ENCODE peak calls at places on chromosomes 6 and 20, in five cellular contexts. H, C, V, T and W are unnamed samples.

GRCh38 chr20:44622501-44623270 is 28.8 kb downstream of the ADA start:
- DNase-seq in H (no peak), C (no peak), V (no peak), T (no peak), W (no peak)

GRCh38 chr20:59821788-59822187 is 111.6 kb downstream of the SYCP2 start:
- DNase-seq in H (no peak), C (no peak), V (no peak), T (no peak), W (no peak)

GRCh38 chr6:39231386-39231785 is 2.1 kb upstream of the KCNK5 start:
- DNase-seq in H (no peak), C (no peak), V (no peak), T (peak), W (no peak)

GRCh38 chr6:14275493-14275851 is 157.9 kb downstream of the CD83 start:
- DNase-seq in H (no peak), C (no peak), V (no peak), T (peak), W (no peak)

GRCh38 chr6:20757761-20758160 is 223.5 kb downstream of the CDKAL1 start:
- DNase-seq in H (no peak), C (no peak), V (no peak), T (no peak), W (no peak)

GRCh38 chr20:42018979-42019378 is 400.8 kb upstream of the CHD6 start:
- DNase-seq in H (no peak), C (no peak), V (no peak), T (no peak), W (no peak)

GRCh38 chr6:110590821-110591351 is 114.5 kb upstream of the SLC22A16 start:
- DNase-seq in H (no peak), C (no peak), V (no peak), T (no peak), W (no peak)

GRCh38 chr6:100430962-100431361 is 33.8 kb downstream of the SIM1 start:
- DNase-seq in H (no peak), C (no peak), V (no peak), T (no peak), W (no peak)

GRCh38 chr20:346640-347316 is at the start of gene NRSN2:
- DNase-seq in H (peak), C (no peak), V (peak), T (peak), W (no peak)

GRCh38 chr20:49583669-49584417 is 15.9 kb upstream of the PTGIS start:
- DNase-seq in H (peak), C (no peak), V (peak), T (no peak), W (no peak)

GRCh38 chr20:61595216-61595615 is 343.2 kb downstream of the CDH4 start:
- DNase-seq in H (no peak), C (no peak), V (no peak), T (no peak), W (no peak)

GRCh38 chr6:149755300-149756260 is 6.0 kb downstream of the PCMT1 start:
- DNase-seq in H (no peak), C (no peak), V (no peak), T (no peak), W (no peak)

GRCh38 chr6:166456360-166457156 is 73.8 kb upstream of the MPC1 start:
- DNase-seq in H (no peak), C (no peak), V (no peak), T (no peak), W (no peak)

GRCh38 chr6:133396225-133396624 is 155.1 kb downstream of the EYA4 start:
- DNase-seq in H (no peak), C (no peak), V (no peak), T (no peak), W (no peak)

GRCh38 chr6:16739329-16739801 is 21.9 kb downstream of the ATXN1 start:
- DNase-seq in H (no peak), C (no peak), V (no peak), T (no peak), W (no peak)

GRCh38 chr6:157822221-157823000 is 635 bp upstream of the SNX9 start:
- DNase-seq in H (peak), C (no peak), V (no peak), T (peak), W (peak)

GRCh38 chr20:50957798-50958732 is at the start of gene DPM1:
- DNase-seq in H (peak), C (no peak), V (peak), T (peak), W (peak)

GRCh38 chr20:39155996-39156395 is 193.9 kb downstream of the DHX35 start:
- DNase-seq in H (no peak), C (no peak), V (no peak), T (no peak), W (no peak)

GRCh38 chr20:20843982-20844381 is 131.5 kb upstream of the RALGAPA2 start:
- DNase-seq in H (no peak), C (no peak), V (peak), T (no peak), W (no peak)

GRCh38 chr6:19866199-19866872 is 29.2 kb downstream of the ID4 start:
- DNase-seq in H (no peak), C (no peak), V (no peak), T (no peak), W (no peak)

GRCh38 chr6:36985963-36986703 is at the start of gene MTCH1:
- DNase-seq in H (peak), C (peak), V (peak), T (peak), W (peak)

GRCh38 chr6:36986704-36987047 is 680 bp upstream of the MTCH1 start:
- DNase-seq in H (no peak), C (no peak), V (no peak), T (no peak), W (no peak)

GRCh38 chr6:36984581-36985383 is 1.2 kb downstream of the MTCH1 start:
- DNase-seq in H (peak), C (peak), V (peak), T (no peak), W (peak)

GRCh38 chr6:36985384-36985962 is 523 bp downstream of the MTCH1 start:
- DNase-seq in H (peak), C (no peak), V (no peak), T (no peak), W (no peak)

DNA sequence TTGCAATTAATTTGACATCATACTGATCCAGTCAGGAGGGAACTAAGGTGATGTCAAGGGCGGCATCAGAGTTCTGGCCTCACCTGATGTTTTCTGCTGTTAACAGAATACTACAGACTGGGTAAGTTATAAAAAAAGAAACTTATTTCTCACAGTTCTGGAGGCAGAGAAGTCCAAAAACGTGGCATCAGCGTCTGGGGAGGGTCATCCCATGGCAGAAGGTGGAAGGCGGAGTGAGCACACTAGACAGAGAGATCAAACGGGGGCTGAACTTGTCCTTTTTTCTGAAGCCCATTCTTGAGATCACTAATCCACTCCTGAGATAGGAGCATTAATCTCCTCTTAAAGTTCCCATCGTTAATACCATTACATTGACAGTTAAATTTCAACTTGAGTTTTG is 3.3 kb upstream of the MTCH1 start:
- DNase-seq in H (no peak), C (no peak), V (no peak), T (no peak), W (no peak)
- H3K27ac ChIP-seq in H (no peak), C (no peak), V (no peak), T (no peak), W (no peak)

DNA sequence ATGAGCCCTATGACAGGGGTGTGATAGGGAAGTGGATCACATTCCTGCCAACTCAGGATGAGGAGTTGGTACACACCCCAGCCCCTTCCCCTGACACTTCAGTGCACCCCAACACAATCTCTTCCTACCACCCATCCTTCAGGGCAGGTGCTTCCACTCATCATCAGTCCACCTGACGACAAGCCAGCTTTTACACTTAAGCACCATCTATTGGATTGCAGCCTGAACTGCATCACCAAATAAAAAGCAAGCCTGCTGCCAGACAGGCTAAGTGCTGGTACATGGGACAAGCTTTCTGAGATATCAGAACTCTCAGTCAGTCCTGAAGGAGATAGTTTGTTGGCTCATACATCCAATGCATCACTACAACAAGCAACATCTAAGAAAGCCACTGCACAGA is 69.0 kb upstream of the TMEM200A start:
- DNase-seq in H (no peak), C (peak), V (no peak), T (no peak), W (no peak)
- TF ChIP-seq CTCF in H (no peak), C (no peak), V (peak), T (no peak), W (no peak)

DNA sequence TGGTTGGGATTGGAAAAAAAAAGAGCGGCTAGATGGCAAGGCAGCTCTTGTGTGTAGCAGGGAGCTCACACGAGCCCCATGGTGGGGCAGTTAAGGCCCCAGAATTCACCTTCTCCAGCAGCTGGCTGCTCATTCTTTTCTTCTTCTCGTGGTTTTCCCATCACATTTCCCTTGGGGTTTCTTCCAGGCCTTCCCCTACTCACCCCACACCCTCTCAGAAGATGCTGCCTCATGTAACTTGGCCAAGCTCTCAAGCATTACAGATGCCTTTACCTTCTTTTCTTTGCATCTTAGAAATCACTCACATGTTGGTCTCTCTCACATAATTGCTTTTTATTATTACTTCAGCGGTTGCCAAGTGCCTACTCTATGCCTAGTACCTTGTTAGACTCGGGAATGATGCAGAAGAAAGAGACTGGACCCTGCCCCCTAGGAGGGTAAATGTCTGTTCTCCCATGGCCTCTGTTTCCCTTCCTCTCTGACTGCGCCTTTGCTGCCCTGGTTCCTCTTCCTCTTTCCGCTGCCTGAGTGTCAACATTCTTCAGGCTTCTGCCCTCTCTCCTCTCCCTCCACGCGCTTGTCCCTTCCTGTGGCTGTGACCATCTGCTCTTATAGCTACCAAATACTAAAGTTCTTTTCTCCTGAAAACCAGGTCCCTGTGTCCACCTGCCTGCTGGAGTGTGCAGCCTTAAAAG is 28.6 kb downstream of the PPARD start:
- DNase-seq in H (peak), C (no peak), V (no peak), T (peak), W (no peak)
- H3K27ac ChIP-seq in H (no peak), C (peak), V (peak), T (peak), W (peak)

DNA sequence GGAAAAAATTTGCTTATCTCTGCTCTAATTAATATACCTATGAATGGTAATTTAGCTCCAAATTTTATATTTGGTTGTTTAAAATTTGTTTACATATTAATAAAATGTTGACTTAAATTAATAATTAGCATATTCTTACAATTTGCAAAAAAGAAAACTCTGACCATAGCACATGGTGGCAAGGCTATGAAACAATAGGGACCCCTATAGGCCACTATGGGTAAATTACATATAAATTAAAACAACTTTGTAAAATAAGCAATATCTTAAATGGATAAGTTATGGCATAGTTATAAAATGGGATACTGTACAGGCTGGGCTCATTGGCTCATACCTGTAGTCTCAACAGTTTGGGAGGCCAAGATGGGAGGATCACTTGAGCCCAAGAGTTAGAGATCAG is 76.0 kb downstream of the MKKS start:
- DNase-seq in H (no peak), C (no peak), V (no peak), T (no peak), W (no peak)
- TF ChIP-seq CTCF in H (peak), C (peak), V (peak), T (no peak), W (no peak)

GRCh38 chr20:57690525-57690924 is 19.3 kb downstream of the PMEPA1 start:
- DNase-seq in H (no peak), C (no peak), V (no peak), T (no peak), W (no peak)
- H3K27ac ChIP-seq in H (no peak), C (no peak), V (peak), T (no peak), W (no peak)